ENCODE peak calls at places on chromosomes 12 and 14, in five cellular contexts. X is activated T-cell treated with anti-CD3 and anti-CD28 coated beads, Interleukin-2, amount 50 U/mL, for 72 hours; T is central memory CD4-positive, alpha-beta T cell; C is stimulated activated CD4-positive, alpha-beta T cell treated with anti-CD3 and anti-CD28 coated beads, TNF-alpha, amount 100 ng/mL, for 48 hours; Y is PC-3. E is an unnamed sample.

GRCh38 chr12:128008341-128008740 is 258.6 kb upstream of the TMEM132C start:
- DNase-seq in T (no peak), C (no peak), Y (peak; percentile 86), X (no peak), E (no peak)

GRCh38 chr14:106044949-106045596 is 518.7 kb downstream of the TMEM121 start:
- DNase-seq in T (peak; percentile 65), C (peak; percentile 79), X (peak; percentile 89), Y (no peak), E (peak; percentile 9)

GRCh38 chr14:93301821-93302447 is 30.9 kb downstream of the BTBD7 start:
- DNase-seq in C (no peak), X (no peak), T (no peak), Y (peak; percentile 55), E (no peak)

GRCh38 chr12:117890644-117891043 is 78.1 kb downstream of the KSR2 start:
- DNase-seq in C (no peak), Y (no peak), T (no peak), X (no peak), E (no peak)

GRCh38 chr14:63867926-63868921 is 15.4 kb downstream of the SYNE2 start:
- DNase-seq in X (no peak), C (no peak), T (peak; percentile 48), Y (peak; percentile 51), E (no peak)

GRCh38 chr14:75440733-75441474 is 13.1 kb downstream of the JDP2 start:
- DNase-seq in X (no peak), Y (no peak), T (no peak), C (no peak), E (no peak)

GRCh38 chr12:131808744-131809371 is 19.3 kb upstream of the MMP17 start:
- DNase-seq in T (peak; percentile 36), C (no peak), Y (no peak), X (peak; percentile 36), E (peak; percentile 50)

GRCh38 chr12:90262261-90262660 is 553.6 kb upstream of the ATP2B1 start:
- DNase-seq in Y (peak; percentile 61), C (no peak), X (no peak), T (no peak), E (no peak)

GRCh38 chr14:101817511-101818001 is 56.0 kb downstream of the PPP2R5C start:
- DNase-seq in T (peak; percentile 73), Y (no peak), X (peak; percentile 42), C (no peak), E (no peak)

GRCh38 chr12:80711866-80712265 is 4.4 kb downstream of the MYF6 start:
- DNase-seq in C (no peak), T (no peak), Y (no peak), X (no peak), E (no peak)

GRCh38 chr12:30880061-30880460 is 46.5 kb upstream of the TSPAN11 start:
- DNase-seq in X (no peak), C (no peak), Y (no peak), T (no peak), E (peak; percentile 2)

GRCh38 chr12:97716356-97716755 is 253.8 kb downstream of the RMST start:
- DNase-seq in T (no peak), C (no peak), Y (peak; percentile 41), X (no peak), E (no peak)

GRCh38 chr14:99246536-99247083 is 25.4 kb downstream of the BCL11B start:
- DNase-seq in T (peak; percentile 68), Y (no peak), X (peak; percentile 43), C (no peak), E (no peak)

GRCh38 chr14:99755629-99756603 is 37.3 kb upstream of the EML1 start:
- DNase-seq in X (no peak), T (no peak), C (no peak), Y (peak; percentile 86), E (peak; percentile 68)

GRCh38 chr12:124556896-124557501 is 10.4 kb downstream of the NCOR2 start:
- DNase-seq in X (no peak), T (no peak), Y (no peak), C (no peak), E (no peak)

GRCh38 chr12:75945581-75945980 is 86.0 kb downstream of the PHLDA1 start:
- DNase-seq in T (no peak), Y (no peak), X (no peak), C (no peak), E (no peak)

GRCh38 chr12:50514526-50515276 is 9.9 kb downstream of the DIP2B start:
- DNase-seq in Y (no peak), C (no peak), T (peak; percentile 27), X (no peak), E (no peak)

GRCh38 chr12:108190529-108190928 is 61.4 kb downstream of the WSCD2 start:
- DNase-seq in T (no peak), X (no peak), C (no peak), Y (no peak), E (no peak)

GRCh38 chr14:104460920-104461651 is 118.5 kb upstream of the C14orf180 start:
- DNase-seq in C (no peak), T (no peak), Y (no peak), X (no peak), E (no peak)

GRCh38 chr12:23099604-23100003 is 474.6 kb downstream of the ETNK1 start:
- DNase-seq in Y (no peak), X (no peak), C (no peak), T (no peak), E (no peak)

GRCh38 chr12:21648378-21648777 is 9.3 kb downstream of the LDHB start:
- DNase-seq in X (no peak), C (no peak), Y (no peak), T (no peak), E (no peak)

GRCh38 chr12:126648074-126648473 is 1582.8 kb downstream of the AACS start:
- DNase-seq in X (no peak), T (no peak), C (no peak), Y (no peak), E (no peak)

GRCh38 chr12:80837342-80837978 is 100.3 kb downstream of the LIN7A start:
- DNase-seq in Y (peak; percentile 51), X (no peak), C (no peak), T (no peak), E (peak; percentile 9)

GRCh38 chr12:57215668-57216013 is 953 bp upstream of the NXPH4 start:
- DNase-seq in C (no peak), X (no peak), T (no peak), Y (peak; percentile 34), E (no peak)

GRCh38 chr14:89405712-89406111 is 11.3 kb downstream of the FOXN3 start:
- DNase-seq in Y (no peak), T (no peak), C (no peak), X (no peak), E (no peak)

GRCh38 chr14:50955373-50956043 is 11.2 kb upstream of the PYGL start:
- DNase-seq in Y (peak; percentile 96), X (peak; percentile 69), C (peak; percentile 51), T (no peak), E (peak; percentile 11)

GRCh38 chr14:64725360-64725815 is 21.2 kb downstream of the PLEKHG3 start:
- DNase-seq in T (no peak), X (no peak), C (no peak), Y (no peak), E (no peak)

GRCh38 chr12:93571854-93572711 is at the start of gene SOCS2:
- DNase-seq in C (no peak), T (peak; percentile 33), X (peak; percentile 54), Y (peak; percentile 20), E (peak; percentile 40)

GRCh38 chr12:93812616-93813015 is 135.4 kb downstream of the CRADD start:
- DNase-seq in Y (no peak), X (no peak), T (no peak), C (no peak), E (no peak)

E was measured in dermis microvascular lymphatic vessel endothelial cell.